ENCODE peak calls at places on chromosomes 12 and 14, in eight cellular contexts. G is NB4, R is HFF-Myc, L is left lung, N is B cell, Z is tibial artery, I is transverse colon, C is H9. Y is an unnamed sample.

GRCh38 chr14:100399052-100399849 is 76.1 kb downstream of the SLC25A47 start:
- DNase-seq in G (no peak), R (no peak), L (no peak), N (no peak), Z (no peak), I (no peak), C (no peak), Y (no peak)

GRCh38 chr12:127489055-127489454 is 777.9 kb upstream of the TMEM132C start:
- DNase-seq in G (no peak), R (no peak), L (no peak), N (no peak), Z (no peak), I (peak; percentile 30), C (no peak), Y (no peak)

GRCh38 chr14:35229495-35230089 is 62.6 kb upstream of the PSMA6 start:
- DNase-seq in G (peak; percentile 51), R (no peak), L (no peak), N (peak; percentile 35), Z (no peak), I (no peak), C (no peak), Y (no peak)

GRCh38 chr12:19620222-19620621 is 180.9 kb downstream of the AEBP2 start:
- DNase-seq in G (no peak), R (no peak), L (no peak), N (no peak), Z (no peak), I (peak; percentile 77), C (no peak), Y (peak; percentile 16)

GRCh38 chr12:68913682-68914081 is 19.3 kb downstream of the CPM start:
- DNase-seq in G (no peak), R (no peak), L (no peak), N (no peak), Z (no peak), I (no peak), C (no peak), Y (no peak)

GRCh38 chr12:99146185-99146584 is 501.1 kb downstream of the APAF1 start:
- DNase-seq in G (no peak), R (no peak), L (no peak), N (no peak), Z (no peak), I (no peak), C (no peak), Y (no peak)

GRCh38 chr14:75885829-75886228 is 96.0 kb downstream of the TGFB3 start:
- DNase-seq in G (no peak), R (no peak), L (no peak), N (no peak), Z (no peak), I (no peak), C (no peak), Y (peak; percentile 77)

GRCh38 chr12:49537231-49537708 is 1.6 kb upstream of the KCNH3 start:
- DNase-seq in G (no peak), R (no peak), L (no peak), N (no peak), Z (no peak), I (no peak), C (peak; percentile 27), Y (no peak)

DNA sequence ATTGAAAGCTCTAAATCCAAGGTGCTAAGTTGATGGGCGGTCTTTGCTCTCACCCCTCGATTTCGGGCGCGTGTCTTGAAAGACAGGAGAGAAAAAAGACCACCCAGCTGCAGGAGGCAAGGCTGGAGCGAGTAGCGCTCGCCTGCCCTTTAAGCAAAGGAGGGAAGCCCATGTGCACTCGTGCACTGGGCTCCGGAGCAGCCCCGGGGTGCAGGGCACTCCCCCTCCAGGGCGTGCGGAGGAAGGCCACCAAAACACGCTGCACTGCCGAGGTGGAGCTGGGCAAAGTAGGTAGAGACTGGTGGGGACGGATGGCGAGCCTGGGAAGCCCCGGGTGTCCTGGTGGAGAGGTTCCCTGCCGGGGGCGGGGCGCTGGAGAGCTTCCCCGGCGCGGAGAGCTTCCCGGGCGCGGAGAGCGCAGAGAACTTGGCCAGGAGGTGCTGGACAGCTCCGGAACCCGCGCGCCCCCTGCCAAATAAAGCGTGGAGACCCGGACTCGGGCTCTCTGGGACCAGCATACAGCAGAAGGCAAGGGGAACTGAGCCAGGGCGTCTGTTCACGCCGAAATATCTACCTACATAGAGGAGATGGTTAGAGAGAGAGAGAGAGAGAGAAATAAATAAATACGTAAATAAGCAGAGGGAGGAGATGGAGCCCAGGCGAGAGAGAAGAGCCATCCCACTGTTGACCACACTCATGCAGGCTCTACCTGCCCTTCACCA is 600 bp upstream of the NELL2 start:
- DNase-seq in G (no peak), R (no peak), L (no peak), N (peak; percentile 14), Z (peak; percentile 59), I (no peak), C (peak; percentile 88), Y (peak; percentile 29)
- TF ChIP-seq CTCF in G (no peak), R (no peak), L (no peak), N (no peak), Z (no peak), I (no peak), C (peak; percentile 20), Y (no peak)

DNA sequence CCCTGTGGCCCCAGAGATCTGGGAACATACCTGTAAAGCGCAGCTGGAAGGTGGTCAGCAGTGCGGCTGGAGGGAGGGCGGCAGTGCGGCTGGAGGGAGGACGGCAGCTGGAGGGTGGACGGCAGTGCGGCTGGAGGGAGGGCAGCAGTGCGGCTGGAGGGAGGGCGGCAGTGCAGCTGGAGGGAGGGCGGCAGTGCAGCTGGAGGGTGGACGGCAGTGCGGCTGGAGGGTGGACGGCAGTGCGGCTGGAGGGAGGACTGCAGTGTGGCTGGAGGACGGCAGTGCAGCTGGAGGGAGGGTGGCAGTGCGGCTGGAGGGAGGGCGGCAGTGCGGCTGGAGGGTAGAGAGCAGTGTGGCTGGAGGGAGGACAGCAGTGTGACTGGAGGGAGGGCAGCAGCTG is 23.5 kb downstream of the LRCOL1 start:
- DNase-seq in G (no peak), R (no peak), L (no peak), N (no peak), Z (no peak), I (no peak), C (no peak), Y (no peak)
- TF ChIP-seq CTCF in G (no peak), R (no peak), L (no peak), N (no peak), Z (no peak), I (no peak), C (no peak), Y (no peak)

GRCh38 chr14:50311337-50311973 is 574 bp downstream of the L2HGDH start:
- DNase-seq in G (no peak), R (no peak), L (no peak), N (no peak), Z (no peak), I (no peak), C (no peak), Y (no peak)
- TF ChIP-seq CTCF in G (peak; percentile 23), R (peak; percentile 32), L (peak; percentile 40), N (no peak), Z (peak; percentile 45), I (peak; percentile 37), C (peak; percentile 75), Y (peak; percentile 37)

GRCh38 chr14:91614187-91614586 is 104.1 kb upstream of the PPP4R3A start:
- DNase-seq in G (peak; percentile 2), R (no peak), L (no peak), N (no peak), Z (no peak), I (no peak), C (no peak), Y (peak; percentile 26)
- TF ChIP-seq CTCF in G (no peak), R (no peak), L (no peak), N (no peak), Z (no peak), I (no peak), C (no peak), Y (no peak)